ENCODE peak calls at places on chromosomes 3 and 15, in eight cellular contexts. Z, C, B, U, G, D, I and P are unnamed samples.

GRCh38 chr3:76532423-76532822 is 507.5 kb upstream of the ROBO2 start:
- DNase-seq in Z (no peak), C (no peak), B (no peak), U (no peak), G (no peak), D (no peak), I (no peak), P (no peak)

GRCh38 chr3:113287818-113288648 is 76.7 kb downstream of the BOC start:
- DNase-seq in Z (peak; percentile 78), C (peak; percentile 74), B (peak; percentile 74), U (peak; percentile 85), G (no peak), D (peak; percentile 78), I (no peak), P (peak; percentile 30)

GRCh38 chr15:89714775-89715174 is 24.2 kb downstream of the WDR93 start:
- DNase-seq in Z (no peak), C (no peak), B (no peak), U (no peak), G (no peak), D (no peak), I (no peak), P (no peak)

GRCh38 chr15:94930945-94931344 is 699.6 kb downstream of the MCTP2 start:
- DNase-seq in Z (no peak), C (no peak), B (no peak), U (no peak), G (no peak), D (no peak), I (no peak), P (no peak)

GRCh38 chr15:33402640-33403039 is 91.9 kb downstream of the RYR3 start:
- DNase-seq in Z (no peak), C (no peak), B (no peak), U (no peak), G (no peak), D (no peak), I (no peak), P (no peak)

GRCh38 chr3:47440131-47440530 is 35.6 kb downstream of the SCAP start:
- DNase-seq in Z (peak; percentile 52), C (peak; percentile 26), B (no peak), U (peak; percentile 91), G (no peak), D (no peak), I (no peak), P (no peak)

GRCh38 chr3:169607909-169608308 is 55.6 kb downstream of the MECOM start:
- DNase-seq in Z (no peak), C (no peak), B (no peak), U (no peak), G (no peak), D (no peak), I (no peak), P (no peak)

GRCh38 chr3:102484384-102484783 is 49.6 kb downstream of the ZPLD1 start:
- DNase-seq in Z (no peak), C (no peak), B (no peak), U (no peak), G (no peak), D (no peak), I (no peak), P (no peak)

GRCh38 chr15:33158359-33158758 is 36.2 kb downstream of the FMN1 start:
- DNase-seq in Z (no peak), C (no peak), B (no peak), U (peak; percentile 51), G (no peak), D (no peak), I (no peak), P (no peak)

GRCh38 chr3:53147903-53148400 is 13.1 kb upstream of the PRKCD start:
- DNase-seq in Z (no peak), C (no peak), B (no peak), U (no peak), G (no peak), D (no peak), I (no peak), P (no peak)

GRCh38 chr3:148227534-148227933 is 470.2 kb upstream of the AGTR1 start:
- DNase-seq in Z (no peak), C (no peak), B (no peak), U (no peak), G (no peak), D (no peak), I (no peak), P (no peak)

GRCh38 chr3:69490971-69491370 is 105.1 kb upstream of the FRMD4B start:
- DNase-seq in Z (peak; percentile 28), C (no peak), B (no peak), U (no peak), G (no peak), D (no peak), I (no peak), P (no peak)

GRCh38 chr15:43735402-43735801 is 10.8 kb upstream of the PDIA3 start:
- DNase-seq in Z (no peak), C (no peak), B (no peak), U (no peak), G (no peak), D (no peak), I (no peak), P (no peak)

GRCh38 chr15:29064290-29064689 is 178.5 kb downstream of the APBA2 start:
- DNase-seq in Z (no peak), C (no peak), B (no peak), U (no peak), G (no peak), D (no peak), I (no peak), P (no peak)

GRCh38 chr3:43304126-43304525 is 17.8 kb downstream of the SNRK start:
- DNase-seq in Z (no peak), C (no peak), B (no peak), U (no peak), G (no peak), D (no peak), I (no peak), P (no peak)

GRCh38 chr3:66299893-66300292 is 79.1 kb downstream of the SLC25A26 start:
- DNase-seq in Z (no peak), C (no peak), B (no peak), U (no peak), G (no peak), D (no peak), I (no peak), P (no peak)

GRCh38 chr3:189724366-189724765 is 93.2 kb downstream of the TP63 start:
- DNase-seq in Z (no peak), C (no peak), B (no peak), U (no peak), G (no peak), D (no peak), I (no peak), P (no peak)

GRCh38 chr3:128454310-128454618 is 12.4 kb downstream of the DNAJB8 start:
- DNase-seq in Z (no peak), C (no peak), B (no peak), U (no peak), G (no peak), D (no peak), I (no peak), P (no peak)

GRCh38 chr3:149489060-149489690 is 14.7 kb downstream of the TM4SF4 start:
- DNase-seq in Z (peak; percentile 62), C (peak; percentile 60), B (peak; percentile 29), U (no peak), G (no peak), D (no peak), I (no peak), P (no peak)

GRCh38 chr15:57376695-57377477 is 581 bp downstream of the CGNL1 start:
- DNase-seq in Z (peak; percentile 82), C (peak; percentile 23), B (peak; percentile 26), U (no peak), G (no peak), D (no peak), I (no peak), P (peak; percentile 5)

GRCh38 chr3:119403201-119403600 is 60.2 kb downstream of the TMEM39A start:
- DNase-seq in Z (no peak), C (no peak), B (no peak), U (no peak), G (no peak), D (peak; percentile 60), I (no peak), P (no peak)

GRCh38 chr3:53151870-53152269 is 9.1 kb upstream of the PRKCD start:
- DNase-seq in Z (no peak), C (no peak), B (no peak), U (no peak), G (no peak), D (no peak), I (no peak), P (no peak)

GRCh38 chr3:188284455-188285212 is 130.7 kb downstream of the LPP start:
- DNase-seq in Z (no peak), C (peak; percentile 43), B (no peak), U (no peak), G (no peak), D (no peak), I (no peak), P (no peak)

GRCh38 chr3:47145272-47145671 is 18.6 kb downstream of the SETD2 start:
- DNase-seq in Z (no peak), C (no peak), B (no peak), U (no peak), G (no peak), D (no peak), I (no peak), P (no peak)

GRCh38 chr3:132448211-132448961 is 31.1 kb downstream of the DNAJC13 start:
- DNase-seq in Z (no peak), C (no peak), B (no peak), U (peak; percentile 29), G (no peak), D (no peak), I (no peak), P (no peak)

GRCh38 chr3:143119974-143120715 is 574 bp downstream of the CHST2 start:
- DNase-seq in Z (no peak), C (peak; percentile 49), B (peak; percentile 51), U (no peak), G (no peak), D (peak; percentile 48), I (no peak), P (peak; percentile 42)

GRCh38 chr3:42213417-42213816 is 52.6 kb downstream of the CCK start:
- DNase-seq in Z (no peak), C (no peak), B (no peak), U (no peak), G (no peak), D (no peak), I (no peak), P (peak; percentile 23)

GRCh38 chr3:535566-536416 is 339.2 kb downstream of the CHL1 start:
- DNase-seq in Z (peak; percentile 18), C (no peak), B (no peak), U (peak; percentile 8), G (peak; percentile 17), D (peak; percentile 61), I (no peak), P (peak; percentile 4)

GRCh38 chr15:74982183-74982582 is 13.2 kb upstream of the SCAMP5 start:
- DNase-seq in Z (no peak), C (no peak), B (no peak), U (no peak), G (no peak), D (no peak), I (no peak), P (no peak)

GRCh38 chr3:197584733-197585132 is 29.0 kb upstream of the BDH1 start:
- DNase-seq in Z (no peak), C (no peak), B (no peak), U (no peak), G (no peak), D (no peak), I (no peak), P (no peak)

GRCh38 chr15:93366387-93367100 is 277.5 kb upstream of the RGMA start:
- DNase-seq in Z (peak; percentile 26), C (no peak), B (no peak), U (no peak), G (no peak), D (no peak), I (no peak), P (no peak)

GRCh38 chr3:73623316-73623715 is 1.4 kb downstream of the PDZRN3 start:
- DNase-seq in Z (no peak), C (no peak), B (no peak), U (no peak), G (no peak), D (no peak), I (no peak), P (no peak)

GRCh38 chr15:56817266-56817665 is 84.0 kb upstream of the ZNF280D start:
- DNase-seq in Z (no peak), C (peak; percentile 64), B (no peak), U (no peak), G (no peak), D (peak; percentile 88), I (no peak), P (no peak)

GRCh38 chr3:13570391-13571194 is 21.7 kb downstream of the FBLN2 start:
- DNase-seq in Z (no peak), C (no peak), B (no peak), U (no peak), G (no peak), D (peak; percentile 23), I (no peak), P (no peak)